ENCODE peak calls at places on chromosomes 3 and 15, in six cellular contexts. N is Caco-2, P is astrocyte, F is GM23338, T is endothelial cell of umbilical vein, O is choroid plexus epithelial cell. X is an unnamed sample.
A peak's percentile ranks its signal among the peaks of the same experiment; 100 is the strongest.

GRCh38 chr3:159726231-159726964 is 262.2 kb upstream of the IL12A start:
- DNase-seq in N (no peak), P (peak; percentile 74), F (no peak), T (no peak), O (peak; percentile 54), X (peak; percentile 2)

GRCh38 chr3:192817053-192817452 is 89.7 kb upstream of the FGF12 start:
- DNase-seq in N (no peak), P (peak; percentile 75), F (no peak), T (no peak), O (peak; percentile 75), X (peak; percentile 67)

GRCh38 chr3:143935678-143936077 is 35.9 kb upstream of the DIPK2A start:
- DNase-seq in N (no peak), P (no peak), F (no peak), T (no peak), O (no peak), X (no peak)

GRCh38 chr15:96181873-96182301 is 148.6 kb upstream of the NR2F2 start:
- DNase-seq in N (no peak), P (peak; percentile 53), F (no peak), T (no peak), O (peak; percentile 82), X (peak; percentile 97)

GRCh38 chr3:133301194-133301593 is 98.7 kb upstream of the BFSP2 start:
- DNase-seq in N (no peak), P (peak; percentile 95), F (no peak), T (peak; percentile 76), O (peak; percentile 85), X (peak; percentile 28)

GRCh38 chr15:89143503-89144162 is 55.4 kb downstream of the ABHD2 start:
- DNase-seq in N (no peak), P (peak; percentile 86), F (no peak), T (peak; percentile 88), O (peak; percentile 86), X (peak; percentile 88)

GRCh38 chr15:48617619-48618018 is 27.9 kb downstream of the FBN1 start:
- DNase-seq in N (no peak), P (peak; percentile 92), F (no peak), T (peak; percentile 54), O (peak; percentile 99), X (peak; percentile 99)

GRCh38 chr15:45435124-45435903 is 57.0 kb upstream of the GATM start:
- DNase-seq in N (no peak), P (no peak), F (no peak), T (no peak), O (no peak), X (no peak)

GRCh38 chr15:51224428-51224827 is 114.0 kb downstream of the CYP19A1 start:
- DNase-seq in N (no peak), P (peak; percentile 30), F (no peak), T (peak; percentile 4), O (peak; percentile 62), X (no peak)

GRCh38 chr3:122942937-122943827 is 84.4 kb downstream of the SEMA5B start:
- DNase-seq in N (peak; percentile 68), P (peak; percentile 24), F (peak; percentile 90), T (peak; percentile 17), O (peak; percentile 55), X (peak; percentile 36)

GRCh38 chr15:101180620-101181307 is 71.1 kb downstream of the CHSY1 start:
- DNase-seq in N (no peak), P (no peak), F (no peak), T (no peak), O (no peak), X (no peak)

GRCh38 chr3:133124511-133124910 is 86.3 kb downstream of the TMEM108 start:
- DNase-seq in N (no peak), P (peak; percentile 46), F (no peak), T (no peak), O (no peak), X (no peak)

GRCh38 chr3:71903141-71903540 is 118.2 kb upstream of the PROK2 start:
- DNase-seq in N (no peak), P (no peak), F (no peak), T (no peak), O (no peak), X (no peak)

GRCh38 chr3:62688050-62688449 is 187.2 kb downstream of the CADPS start:
- DNase-seq in N (no peak), P (peak; percentile 44), F (no peak), T (no peak), O (no peak), X (no peak)

GRCh38 chr3:126349611-126350501 is 7.4 kb downstream of the KLF15 start:
- DNase-seq in N (peak; percentile 25), P (no peak), F (no peak), T (no peak), O (no peak), X (no peak)

GRCh38 chr15:89665449-89666146 is 10.3 kb upstream of the KIF7 start:
- DNase-seq in N (no peak), P (peak; percentile 58), F (peak; percentile 76), T (peak; percentile 36), O (peak; percentile 52), X (peak; percentile 78)

GRCh38 chr15:70194266-70194665 is 96.5 kb upstream of the TLE3 start:
- DNase-seq in N (no peak), P (no peak), F (no peak), T (no peak), O (no peak), X (no peak)

GRCh38 chr3:174125267-174125844 is 727.8 kb downstream of the NLGN1 start:
- DNase-seq in N (no peak), P (peak; percentile 24), F (peak; percentile 76), T (peak; percentile 60), O (peak; percentile 49), X (peak; percentile 19)

GRCh38 chr3:53599780-53600179 is 105.4 kb downstream of the CACNA1D start:
- DNase-seq in N (no peak), P (no peak), F (no peak), T (no peak), O (no peak), X (no peak)

GRCh38 chr15:66148187-66148586 is 105.4 kb downstream of the MEGF11 start:
- DNase-seq in N (no peak), P (no peak), F (no peak), T (no peak), O (no peak), X (no peak)

GRCh38 chr3:125679258-125679657 is 84.0 kb upstream of the OSBPL11 start:
- DNase-seq in N (no peak), P (no peak), F (peak; percentile 11), T (no peak), O (peak; percentile 4), X (no peak)

GRCh38 chr3:12956316-12956660 is 114.9 kb upstream of the RPL32 start:
- DNase-seq in N (no peak), P (no peak), F (no peak), T (no peak), O (no peak), X (no peak)

GRCh38 chr3:186097663-186098451 is 11.0 kb downstream of the ETV5 start:
- DNase-seq in N (peak; percentile 91), P (peak; percentile 89), F (peak; percentile 94), T (peak; percentile 96), O (peak; percentile 97), X (peak; percentile 78)

GRCh38 chr15:63593705-63594671 is 3.2 kb upstream of the FBXL22 start:
- DNase-seq in N (no peak), P (no peak), F (no peak), T (no peak), O (no peak), X (no peak)

GRCh38 chr3:161372321-161373260 is 1.3 kb upstream of the SPTSSB start:
- DNase-seq in N (peak; percentile 72), P (no peak), F (peak; percentile 69), T (peak; percentile 27), O (peak; percentile 15), X (peak; percentile 2)

GRCh38 chr15:73258271-73259108 is 110.3 kb downstream of the HCN4 start:
- DNase-seq in N (no peak), P (no peak), F (no peak), T (no peak), O (no peak), X (no peak)

DNA sequence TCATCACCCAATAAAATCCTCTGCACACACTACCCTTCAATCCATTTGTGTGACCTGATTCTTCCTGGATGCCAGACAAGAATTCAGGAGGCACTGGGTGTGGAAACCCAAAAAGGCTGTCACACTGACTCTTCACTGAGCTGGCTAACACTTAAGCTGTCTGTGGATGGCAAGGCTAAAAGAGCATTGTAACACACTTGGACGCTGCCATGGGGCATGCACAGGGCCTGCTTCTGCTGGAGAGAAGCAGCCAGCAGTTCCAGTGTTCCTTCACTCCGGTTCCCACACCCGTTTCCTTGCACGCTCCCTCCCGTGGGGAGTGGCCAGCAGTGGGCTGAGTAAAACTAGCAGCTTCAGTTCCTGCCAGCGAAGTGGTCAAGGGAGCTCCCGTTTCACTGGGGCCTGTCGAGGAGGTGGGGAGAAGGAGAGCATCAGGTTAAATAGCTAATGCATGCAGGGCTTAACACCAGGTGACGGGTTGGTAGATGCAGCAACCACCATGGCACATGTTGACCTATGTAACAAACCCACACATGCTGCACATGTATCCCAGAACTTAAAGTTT is 737.1 kb downstream of the FHIT start:
- DNase-seq in N (no peak), P (no peak), F (no peak), T (no peak), O (no peak), X (no peak)
- H3K4me3 ChIP-seq in N (no peak overlapping the region), P (no peak overlapping the region), F (no peak overlapping the region), T (no peak overlapping the region), O (no peak overlapping the region), X (no peak overlapping the region)

GRCh38 chr3:48151807-48152427 is 36.3 kb downstream of the CDC25A start:
- DNase-seq in N (no peak), P (no peak), F (no peak), T (no peak), O (no peak), X (no peak)
- TF ChIP-seq CTCF in N (peak; percentile 8), P (no peak), F (no peak), T (no peak), O (no peak), X (no peak)

DNA sequence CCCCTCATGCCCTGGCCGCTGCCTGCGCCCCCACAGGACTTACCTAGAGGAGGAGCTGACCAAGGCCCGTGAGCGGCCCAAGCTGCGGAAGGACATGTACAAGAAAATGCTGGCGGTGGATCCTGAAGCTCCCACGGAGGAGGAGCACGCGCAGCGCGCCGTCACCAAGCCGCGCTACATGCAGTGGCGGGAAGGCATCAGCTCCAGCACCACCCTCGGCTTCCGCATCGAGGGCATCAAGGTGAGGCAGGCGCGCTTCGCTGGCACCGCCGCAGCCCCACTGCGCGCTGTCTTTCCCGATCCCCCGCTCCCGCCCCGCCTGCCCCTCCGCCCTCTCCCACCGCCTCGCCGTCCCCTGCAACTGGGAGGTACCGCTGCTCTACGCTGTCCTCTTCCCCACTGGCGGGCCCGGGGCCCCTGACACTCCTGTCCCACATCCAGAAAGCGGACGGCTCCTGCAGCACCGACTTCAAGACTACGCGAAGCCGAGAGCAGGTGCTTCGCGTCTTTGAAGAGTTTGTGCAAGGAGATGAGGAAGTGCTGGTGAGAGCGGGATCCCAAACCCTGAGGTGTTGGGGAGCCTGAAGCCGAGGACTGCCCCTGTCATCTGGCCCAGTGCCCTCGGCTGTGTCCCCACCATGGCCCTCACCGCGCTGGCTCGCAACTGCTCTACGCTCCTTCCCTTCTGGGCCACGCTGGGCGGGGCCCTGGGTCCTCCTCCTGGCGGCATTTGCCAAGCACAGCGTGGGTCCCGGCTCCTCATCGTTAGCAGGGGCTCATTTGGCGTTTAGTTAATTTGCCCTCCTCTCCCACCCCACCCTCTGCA is 8.5 kb downstream of the ITPKA start:
- DNase-seq in N (no peak), P (no peak), F (peak; percentile 65), T (no peak), O (peak; percentile 15), X (no peak)
- H3K4me3 ChIP-seq in N (no peak overlapping the region), P (peak overlapping the region; percentile 23), F (peak overlapping the region; percentile 63), T (no peak overlapping the region), O (no peak overlapping the region), X (no peak overlapping the region)

DNA sequence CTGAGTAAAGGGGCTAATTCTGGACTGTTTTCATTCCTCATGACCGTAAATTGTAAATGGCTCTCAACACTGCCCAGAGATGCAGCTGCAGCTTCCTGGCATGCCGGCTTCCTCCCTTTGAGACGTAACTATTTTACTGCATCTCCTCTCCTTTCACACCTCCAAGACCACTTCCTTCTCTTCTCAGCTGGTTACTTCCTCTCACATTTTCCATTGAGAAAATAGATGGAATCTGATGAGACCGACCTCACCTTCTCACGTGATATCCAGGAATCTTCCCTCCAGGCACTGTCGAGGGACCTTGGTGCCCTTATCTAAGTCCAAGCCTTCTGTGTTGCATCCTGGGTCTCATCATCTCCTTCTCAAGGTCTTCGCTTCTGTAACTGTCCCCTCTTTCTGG is 12.7 kb downstream of the LYSMD4 start:
- DNase-seq in N (no peak), P (no peak), F (no peak), T (no peak), O (no peak), X (no peak)
- TF ChIP-seq CTCF in N (no peak), P (no peak), F (no peak), T (no peak), O (no peak), X (no peak)

X was measured in fibroblast of villous mesenchyme.